ENCODE peak calls at places on chromosomes 11 and 22, in seven cellular contexts. N is fibroblast of lung, P is DND-41, O is breast epithelium, A is body of pancreas, F is AG09309, X is colonic mucosa. Z is an unnamed sample.

GRCh38 chr11:73237471-73238290 is 19.6 kb downstream of the P2RY2 start:
- DNase-seq in N (peak; percentile 20), P (no peak), O (no peak), A (no peak), F (no peak), X (no peak), Z (no peak)

GRCh38 chr11:100739636-100740035 is 52.5 kb downstream of the ARHGAP42 start:
- DNase-seq in N (peak; percentile 94), P (no peak), O (no peak), A (peak; percentile 20), F (peak; percentile 61), X (no peak), Z (no peak)

GRCh38 chr11:123543796-123544195 is 110.6 kb downstream of the SCN3B start:
- DNase-seq in N (peak; percentile 77), P (no peak), O (no peak), A (no peak), F (peak; percentile 80), X (no peak), Z (no peak)

GRCh38 chr11:36131719-36132349 is 157.4 kb downstream of the COMMD9 start:
- DNase-seq in N (no peak), P (peak; percentile 42), O (peak; percentile 55), A (peak; percentile 57), F (no peak), X (peak; percentile 27), Z (no peak)

GRCh38 chr11:45919806-45920530 is 2.3 kb upstream of the PEX16 start:
- DNase-seq in N (no peak), P (no peak), O (peak; percentile 49), A (no peak), F (no peak), X (no peak), Z (no peak)

GRCh38 chr22:29139965-29140782 is 65.5 kb upstream of the EMID1 start:
- DNase-seq in N (no peak), P (no peak), O (no peak), A (no peak), F (peak; percentile 61), X (no peak), Z (no peak)

GRCh38 chr11:45560935-45561330 is 104.5 kb downstream of the CHST1 start:
- DNase-seq in N (no peak), P (no peak), O (no peak), A (no peak), F (no peak), X (no peak), Z (no peak)

GRCh38 chr11:73384127-73384441 is 7.9 kb downstream of the RELT start:
- DNase-seq in N (no peak), P (no peak), O (no peak), A (no peak), F (no peak), X (no peak), Z (no peak)

GRCh38 chr11:67117667-67118058 is 1.4 kb upstream of the KDM2A start:
- DNase-seq in N (no peak), P (no peak), O (no peak), A (peak; percentile 7), F (no peak), X (peak; percentile 38), Z (no peak)

GRCh38 chr11:104090767-104091166 is 54.3 kb downstream of the DDI1 start:
- DNase-seq in N (peak; percentile 27), P (no peak), O (no peak), A (no peak), F (no peak), X (no peak), Z (no peak)

GRCh38 chr11:68828155-68828931 is 13.4 kb downstream of the CPT1A start:
- DNase-seq in N (no peak), P (no peak), O (no peak), A (peak; percentile 66), F (no peak), X (no peak), Z (no peak)

GRCh38 chr11:110507328-110507727 is 77.6 kb downstream of the FDX1 start:
- DNase-seq in N (no peak), P (no peak), O (no peak), A (no peak), F (no peak), X (no peak), Z (no peak)

GRCh38 chr11:117281159-117281558 is 10.0 kb upstream of the BACE1-AS start:
- DNase-seq in N (peak; percentile 99), P (no peak), O (no peak), A (no peak), F (peak; percentile 97), X (no peak), Z (no peak)

GRCh38 chr11:93921695-93922468 is 71.5 kb upstream of the VSTM5 start:
- DNase-seq in N (peak; percentile 64), P (peak; percentile 37), O (no peak), A (peak; percentile 57), F (no peak), X (peak; percentile 48), Z (peak; percentile 39)

GRCh38 chr11:131579932-131580387 is 209.5 kb downstream of the NTM start:
- DNase-seq in N (peak; percentile 97), P (peak; percentile 44), O (no peak), A (peak; percentile 14), F (peak; percentile 94), X (no peak), Z (no peak)

GRCh38 chr22:25770333-25770732 is 28.3 kb downstream of the MYO18B start:
- DNase-seq in N (no peak), P (no peak), O (no peak), A (no peak), F (no peak), X (no peak), Z (no peak)

GRCh38 chr11:3738241-3738640 is 59.1 kb downstream of the NUP98 start:
- DNase-seq in N (peak; percentile 23), P (no peak), O (no peak), A (no peak), F (peak; percentile 64), X (no peak), Z (no peak)

GRCh38 chr22:42805998-42806481 is 51.0 kb downstream of the ARFGAP3 start:
- DNase-seq in N (peak; percentile 34), P (no peak), O (no peak), A (no peak), F (no peak), X (no peak), Z (no peak)

GRCh38 chr22:50612715-50613221 is 12.2 kb downstream of the MAPK8IP2 start:
- DNase-seq in N (no peak), P (no peak), O (no peak), A (peak; percentile 16), F (no peak), X (peak; percentile 71), Z (no peak)

GRCh38 chr11:47468598-47469214 is 19.8 kb upstream of the RAPSN start:
- DNase-seq in N (peak; percentile 18), P (no peak), O (no peak), A (no peak), F (no peak), X (no peak), Z (no peak)

GRCh38 chr22:19173047-19174035 is 5.2 kb downstream of the SLC25A1 start:
- DNase-seq in N (no peak), P (no peak), O (no peak), A (no peak), F (no peak), X (peak; percentile 86), Z (no peak)
- H3K4me3 ChIP-seq in N (peak overlapping the region; percentile 95), P (peak overlapping the region; percentile 89), O (no peak overlapping the region), A (no peak overlapping the region), F (peak overlapping the region; percentile 95), X (no peak overlapping the region), Z (peak overlapping the region; percentile 95)

DNA sequence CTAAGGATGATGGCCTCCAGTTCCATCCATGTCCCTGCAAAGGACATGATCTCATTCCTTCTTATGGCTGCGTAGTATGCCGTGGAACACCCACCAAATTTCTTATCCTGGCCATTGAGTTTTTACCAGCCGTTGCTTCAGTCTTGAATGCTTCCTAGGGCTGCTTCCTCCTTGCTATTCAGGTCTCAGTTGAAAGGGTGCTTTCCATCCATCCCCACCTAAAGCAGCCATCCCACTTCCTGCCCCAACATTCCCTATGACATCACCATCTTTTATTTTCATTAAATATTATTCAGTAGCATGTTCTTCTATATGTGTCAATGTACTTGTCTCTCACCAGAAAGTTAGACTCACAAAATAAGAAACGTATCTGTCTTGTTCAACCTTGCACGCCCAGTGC is 40.7 kb upstream of the SLN start:
- DNase-seq in N (no peak), P (no peak), O (no peak), A (no peak), F (no peak), X (no peak), Z (no peak)
- TF ChIP-seq CTCF in N (no peak), P (no peak), O (no peak), A (no peak), F (no peak), X (no peak), Z (no peak)

GRCh38 chr11:8392166-8392565 is 128.5 kb upstream of the LMO1 start:
- DNase-seq in N (no peak), P (no peak), O (no peak), A (no peak), F (no peak), X (no peak), Z (no peak)

GRCh38 chr11:8387141-8387540 is 123.5 kb upstream of the LMO1 start:
- DNase-seq in N (no peak), P (no peak), O (no peak), A (no peak), F (no peak), X (no peak), Z (no peak)

GRCh38 chr11:8387693-8388092 is 124.0 kb upstream of the LMO1 start:
- DNase-seq in N (no peak), P (no peak), O (no peak), A (no peak), F (no peak), X (no peak), Z (no peak)

GRCh38 chr11:8390851-8391612 is 127.4 kb upstream of the LMO1 start:
- DNase-seq in N (no peak), P (no peak), O (no peak), A (no peak), F (no peak), X (no peak), Z (no peak)

DNA sequence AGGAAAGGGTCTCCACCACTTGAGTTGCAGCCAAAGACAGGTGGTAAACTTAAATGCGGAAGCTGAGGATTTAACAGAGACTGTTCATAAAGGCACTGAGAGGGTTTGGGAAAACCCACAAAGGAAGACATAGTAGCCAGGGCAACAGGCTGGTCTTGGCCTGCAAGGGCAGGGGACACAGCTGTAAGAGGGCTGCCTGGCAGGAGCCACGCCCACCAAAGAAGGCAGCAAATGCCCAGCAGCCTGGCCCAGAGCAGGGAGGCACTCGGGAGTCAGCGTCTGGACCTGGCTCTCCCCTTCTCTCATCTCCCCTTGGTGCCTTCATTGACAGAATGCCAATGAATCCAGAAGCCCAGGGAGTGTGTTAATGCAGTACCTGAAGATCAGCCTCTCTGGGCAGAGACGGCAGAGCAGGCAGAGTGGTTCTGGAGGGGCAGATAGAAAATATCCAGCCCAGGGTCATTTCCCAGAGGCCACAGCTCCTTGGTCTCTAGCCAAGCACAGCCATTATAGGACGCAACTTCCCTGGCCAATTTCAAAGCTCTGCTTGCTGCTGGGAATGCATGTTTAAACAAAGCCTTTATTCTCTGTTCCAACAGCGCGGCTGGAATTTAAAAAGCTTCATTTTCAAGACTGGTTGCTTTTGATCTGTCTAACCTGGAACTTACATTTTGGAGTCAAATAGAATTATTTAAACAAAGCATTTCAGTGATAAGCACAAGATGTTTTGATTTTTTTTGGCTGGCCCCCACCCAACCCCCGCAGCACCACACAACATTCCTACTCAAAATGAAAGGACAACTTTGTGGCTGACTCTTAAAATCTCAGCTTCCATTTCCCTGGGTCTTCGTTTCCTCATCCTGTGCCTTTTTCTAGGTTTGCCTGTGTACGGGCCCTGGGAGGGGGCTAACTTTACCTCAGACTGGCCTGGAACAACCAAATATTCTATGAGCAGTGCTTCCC is 125.6 kb upstream of the LMO1 start:
- DNase-seq in N (peak; percentile 23), P (no peak), O (no peak), A (peak; percentile 36), F (no peak), X (no peak), Z (no peak)
- H3K4me3 ChIP-seq in N (no peak overlapping the region), P (no peak overlapping the region), O (peak overlapping the region; percentile 31), A (no peak overlapping the region), F (no peak overlapping the region), X (no peak overlapping the region), Z (no peak overlapping the region)

GRCh38 chr11:17498058-17498457 is 21.4 kb upstream of the ABCC8 start:
- DNase-seq in N (no peak), P (no peak), O (no peak), A (no peak), F (no peak), X (peak; percentile 42), Z (no peak)
- TF ChIP-seq CTCF in N (no peak), P (no peak), O (no peak), A (no peak), F (no peak), X (no peak), Z (no peak)